ENCODE peak calls at places on chromosomes 16 and 17, in four cellular contexts. B is A549, G is heart left ventricle, C is cardiac muscle cell. O is an unnamed sample. For H3K4me1, the result is how much of the 10 kb centered on the place peaks cover.

GRCh38 chr16:49703494-49703893 is 152.4 kb downstream of the ZNF423 start:
- DNase-seq in C (no peak), B (no peak), G (no peak), O (no peak)

GRCh38 chr17:28534740-28535375 is 17.6 kb downstream of the UNC119 start:
- DNase-seq in C (no peak), B (no peak), G (no peak), O (no peak)

GRCh38 chr17:17041018-17041521 is 1.2 kb upstream of the MPRIP start:
- DNase-seq in G (peak), C (no peak), B (peak), O (peak)

GRCh38 chr16:47697826-47698225 is 236.7 kb downstream of the PHKB start:
- DNase-seq in C (no peak), B (no peak), G (no peak), O (no peak)

GRCh38 chr16:85936761-85937343 is 37.9 kb downstream of the IRF8 start:
- DNase-seq in C (peak), G (no peak), B (no peak), O (no peak)

GRCh38 chr17:33501185-33501584 is 208.1 kb upstream of the ASIC2 start:
- DNase-seq in C (no peak), B (peak), G (no peak), O (no peak)

GRCh38 chr17:14904406-14904805 is 360.7 kb downstream of the PMP22 start:
- DNase-seq in B (no peak), G (no peak), C (no peak), O (no peak)

GRCh38 chr17:17433260-17433659 is 43.5 kb upstream of the MED9 start:
- DNase-seq in G (no peak), C (no peak), B (no peak), O (no peak)

GRCh38 chr16:77931058-77931457 is 91.3 kb upstream of the CLEC3A start:
- DNase-seq in B (no peak), G (no peak), C (no peak), O (no peak)

GRCh38 chr16:78353610-78354009 is 254.2 kb downstream of the WWOX start:
- DNase-seq in G (no peak), B (no peak), C (no peak), O (no peak)

GRCh38 chr17:2853722-2854580 is 57.7 kb downstream of the RAP1GAP2 start:
- DNase-seq in G (peak), B (peak), C (peak), O (peak)

GRCh38 chr17:33459078-33459940 is 166.2 kb upstream of the ASIC2 start:
- DNase-seq in G (no peak), B (no peak), C (no peak), O (no peak)

GRCh38 chr17:17215575-17215974 is 9.4 kb upstream of the PLD6 start:
- DNase-seq in G (no peak), C (no peak), B (no peak), O (no peak)

GRCh38 chr17:77795685-77796084 is 162.8 kb upstream of the TNRC6C start:
- DNase-seq in B (no peak), C (no peak), G (peak), O (no peak)

GRCh38 chr16:83418565-83418964 is 389.2 kb upstream of the HSBP1 start:
- DNase-seq in B (no peak), C (no peak), G (no peak), O (no peak)

GRCh38 chr17:31843382-31843780 is 15.7 kb downstream of the COPRS start:
- DNase-seq in C (no peak), G (no peak), B (no peak), O (no peak)

GRCh38 chr17:28745777-28746473 is 2.1 kb downstream of the TRAF4 start:
- DNase-seq in B (peak), C (no peak), G (no peak), O (peak)

GRCh38 chr17:65463242-65463641 is 98.2 kb downstream of the AXIN2 start:
- DNase-seq in B (no peak), G (peak), C (no peak), O (peak)

GRCh38 chr17:3800362-3801042 is 486 bp downstream of the ITGAE start:
- DNase-seq in B (no peak), C (no peak), G (no peak), O (no peak)

GRCh38 chr17:61209099-61209439 is 190.6 kb upstream of the TBX2 start:
- DNase-seq in G (no peak), B (no peak), C (no peak), O (no peak)

GRCh38 chr17:40321502-40322416 is 12.8 kb downstream of the RARA start:
- DNase-seq in C (no peak), G (peak), B (no peak), O (no peak)

GRCh38 chr17:67461228-67461780 is 84.2 kb downstream of the PITPNC1 start:
- DNase-seq in B (no peak), C (no peak), G (no peak), O (no peak)

GRCh38 chr17:50523208-50523607 is 9.3 kb upstream of the EPN3 start:
- DNase-seq in C (no peak), G (no peak), B (no peak), O (peak)
- TF ChIP-seq CTCF in C (no peak), G (no peak), B (no peak), O (peak)

GRCh38 chr17:50560931-50561750 is 626 bp downstream of the CACNA1G start:
- DNase-seq in G (no peak), B (no peak), C (peak), O (no peak)

GRCh38 chr17:50561796-50562195 is 1.3 kb downstream of the CACNA1G start:
- DNase-seq in C (no peak), B (no peak), G (no peak), O (no peak)

GRCh38 chr17:50558955-50559614 is 1.4 kb upstream of the CACNA1G start:
- DNase-seq in B (no peak), C (peak), G (no peak), O (no peak)

GRCh38 chr17:50559674-50560184 is 786 bp upstream of the CACNA1G start:
- DNase-seq in C (peak), B (peak), G (peak), O (peak)

GRCh38 chr17:50560185-50560824 is at the start of gene CACNA1G:
- DNase-seq in B (peak), G (peak), C (peak), O (peak)
- H3K4me1 ChIP-seq in B (under half), G (under half), C (under half), O (under half)

DNA sequence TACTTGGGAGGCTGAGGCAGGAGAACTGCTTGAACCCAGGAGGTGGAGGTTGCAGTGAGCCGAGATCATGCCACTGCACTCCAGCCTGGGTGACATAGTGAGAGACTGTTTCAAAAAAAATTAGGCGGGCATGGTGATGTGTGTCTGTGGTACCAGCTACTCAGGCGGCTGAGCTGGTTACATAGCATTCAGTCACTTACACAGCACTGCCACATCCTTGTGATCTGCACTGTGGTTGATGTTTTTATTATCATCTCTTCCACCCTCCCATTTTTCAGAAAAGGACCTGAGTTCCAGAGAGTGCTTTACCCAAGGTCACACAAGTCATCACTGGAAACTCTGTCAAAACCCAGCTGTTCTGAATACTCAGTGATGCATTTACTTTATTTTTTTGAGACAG is 14.8 kb upstream of the KPNB1 start:
- DNase-seq in G (no peak), B (no peak), C (no peak), O (no peak)
- TF ChIP-seq CTCF in G (no peak), B (no peak), C (no peak), O (no peak)

DNA sequence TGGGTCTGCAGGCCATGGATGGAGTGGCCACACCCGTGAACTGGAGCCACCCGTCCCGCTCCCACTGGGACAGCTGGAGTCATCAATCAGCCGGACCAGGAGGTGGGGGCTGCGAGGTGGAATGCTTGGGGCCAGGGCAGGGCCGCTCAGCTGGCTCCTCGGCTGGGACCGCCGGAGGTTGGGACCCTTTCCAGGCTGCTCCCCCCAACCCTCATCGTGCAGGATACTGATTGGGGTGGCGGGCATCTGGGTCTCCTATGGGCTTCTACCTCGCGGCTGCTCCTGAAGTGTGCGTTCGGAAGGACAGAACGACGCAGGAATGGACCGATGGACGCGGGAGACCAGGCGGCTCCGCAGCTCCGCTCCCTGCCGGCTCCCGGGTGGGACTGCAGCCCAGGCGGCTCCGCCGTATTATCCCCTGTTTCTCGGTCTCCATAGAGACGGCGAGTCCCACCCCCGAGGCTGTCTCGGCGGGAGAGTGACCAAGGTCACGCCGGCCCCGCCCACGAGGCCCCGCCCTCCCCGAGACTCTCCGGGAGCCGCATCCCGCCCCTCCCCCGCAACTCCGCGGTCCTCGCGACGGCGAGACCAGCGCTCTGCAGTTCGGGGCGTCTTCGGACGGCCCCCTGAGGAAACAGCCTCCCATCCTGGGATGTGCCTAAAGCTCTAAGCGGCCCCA is at the start of gene TPPP3:
- DNase-seq in G (peak), B (peak), C (peak), O (peak)
- H3K4me1 ChIP-seq in G (under half), B (under half), C (under half), O (under half)

DNA sequence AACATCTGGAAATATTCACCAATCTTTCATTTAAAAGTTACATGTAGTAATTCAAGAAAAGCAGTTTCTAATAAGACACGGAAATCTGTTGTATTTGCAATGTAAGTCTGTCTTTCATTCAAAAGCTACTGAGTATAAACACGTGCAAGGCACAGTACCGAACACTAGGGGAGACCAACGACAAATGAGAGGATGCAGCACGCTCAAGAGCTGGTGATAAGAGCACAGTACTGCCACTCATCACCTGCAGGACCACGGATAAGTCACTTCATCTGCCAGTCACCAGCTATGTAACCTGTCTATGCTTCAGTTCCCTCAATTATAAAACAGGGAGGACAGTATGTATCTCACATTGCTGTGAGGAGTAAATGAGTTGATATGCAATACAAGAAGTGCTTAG is 67.1 kb downstream of the CLEC18A start:
- DNase-seq in G (no peak), C (peak), B (peak), O (peak)
- TF ChIP-seq CTCF in G (peak), C (no peak), B (no peak), O (peak)

DNA sequence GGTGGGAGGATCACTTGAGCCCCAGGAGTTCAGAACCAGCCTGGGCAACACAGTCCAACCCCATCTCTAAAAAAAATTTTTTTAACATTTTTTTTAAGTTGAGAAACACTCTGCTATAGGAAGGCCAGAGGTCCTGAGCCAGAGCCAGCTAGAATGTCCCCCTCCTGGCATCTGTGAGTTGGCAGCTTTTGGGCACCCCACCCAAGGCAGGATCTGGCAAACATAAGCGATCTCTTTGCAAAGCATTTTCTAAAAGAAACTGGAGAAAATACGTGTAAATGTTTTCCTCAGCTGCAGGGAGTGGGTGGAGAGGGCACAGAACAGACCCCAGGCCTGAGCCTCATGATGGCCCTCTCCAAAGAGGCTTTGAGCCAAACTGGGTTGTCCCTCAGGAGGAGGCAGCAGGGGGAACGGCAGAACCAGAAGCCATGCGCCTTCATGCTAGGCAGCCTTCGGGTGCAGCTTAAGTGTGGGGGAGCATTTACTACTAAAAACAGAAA is 11.7 kb downstream of the CAVIN1 start:
- DNase-seq in B (no peak), C (no peak), G (no peak), O (no peak)
- H3K4me1 ChIP-seq in B (half or more), C (under half), G (half or more), O (under half)

DNA sequence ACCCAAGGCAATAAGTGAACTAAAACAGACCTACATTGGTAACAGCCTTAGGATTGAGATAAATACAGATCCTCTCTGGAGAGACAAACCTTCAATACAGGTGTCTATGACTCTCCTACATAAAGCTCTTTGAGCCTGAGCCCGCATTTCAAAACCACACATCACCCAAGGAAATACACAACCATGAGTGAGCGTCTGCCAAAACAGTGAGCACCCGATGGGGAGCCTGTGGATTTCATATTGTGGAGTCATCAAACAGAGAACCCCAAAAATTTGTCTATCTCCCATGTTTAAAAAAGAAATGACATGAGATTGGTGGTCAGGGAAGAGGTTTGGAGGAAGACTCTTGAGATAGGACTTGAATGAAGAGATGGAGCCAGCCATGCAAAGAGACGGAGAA is 102.2 kb upstream of the LHX1 start:
- DNase-seq in B (no peak), G (no peak), C (no peak), O (no peak)
- TF ChIP-seq CTCF in B (no peak), G (no peak), C (no peak), O (no peak)

DNA sequence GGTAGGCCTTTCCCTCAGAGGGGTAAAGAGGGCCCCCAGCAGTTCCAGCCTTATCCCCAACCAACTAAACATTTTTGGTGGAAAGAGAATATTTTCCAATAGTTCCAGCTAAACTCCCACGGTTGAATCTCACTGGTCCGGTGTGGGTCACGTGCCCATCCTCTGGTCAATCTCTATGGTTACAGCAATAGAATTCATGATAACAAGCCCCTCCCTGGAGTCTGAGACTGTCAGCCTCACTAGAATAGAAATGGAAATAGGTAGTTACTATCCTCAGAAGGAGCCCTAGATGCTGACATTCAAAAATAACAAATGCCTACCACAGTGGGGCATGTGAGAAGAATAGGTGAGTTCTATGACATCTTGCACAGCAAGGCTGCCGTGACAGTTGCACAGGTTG is 37.5 kb upstream of the LITAF start:
- DNase-seq in C (no peak), G (no peak), B (no peak), O (no peak)
- H3K4me1 ChIP-seq in C (under half), G (under half), B (under half), O (under half)